ENCODE peak calls at places on chromosomes 1 and 21, in nine cellular contexts. Z is fibroblast of pulmonary artery, D is neuronal stem cell, F is heart left ventricle, G is stomach, R is upper lobe of left lung, N is pancreas, S is brain microvascular endothelial cell, J is psoas muscle. Q is an unnamed sample.

GRCh38 chr1:2533356-2533755 is 3.3 kb upstream of the HES5 start:
- DNase-seq in N (no peak), J (no peak), S (no peak), R (no peak), F (no peak), D (no peak), Z (no peak), G (no peak), Q (peak)

GRCh38 chr1:203275656-203276272 is 29.6 kb upstream of the BTG2 start:
- DNase-seq in F (no peak), Z (no peak), J (no peak), D (no peak), S (no peak), R (no peak), G (no peak), N (no peak), Q (no peak)

GRCh38 chr1:20485527-20486456 is at the start of gene CAMK2N1:
- DNase-seq in R (no peak), N (peak), F (peak), D (peak), Z (peak), S (no peak), J (peak), G (peak), Q (peak)

GRCh38 chr1:8652607-8653046 is 164.8 kb downstream of the RERE start:
- DNase-seq in S (no peak), R (no peak), Z (no peak), N (no peak), G (no peak), J (no peak), D (no peak), F (no peak), Q (no peak)

GRCh38 chr1:178451529-178451928 is 45.2 kb downstream of the CLEC20A start:
- DNase-seq in D (no peak), N (no peak), S (peak), Z (peak), G (no peak), J (no peak), R (no peak), F (no peak), Q (peak)

GRCh38 chr1:27539901-27540861 is 50.2 kb upstream of the WASF2 start:
- DNase-seq in J (peak), G (no peak), S (peak), Z (peak), D (no peak), F (peak), N (no peak), R (no peak), Q (peak)

GRCh38 chr1:168285971-168286628 is 5.4 kb downstream of the TBX19 start:
- DNase-seq in F (no peak), D (no peak), J (no peak), Z (no peak), R (no peak), G (no peak), N (no peak), S (no peak), Q (no peak)

GRCh38 chr1:2952371-2952770 is 68.9 kb upstream of the ACTRT2 start:
- DNase-seq in R (no peak), N (peak), G (no peak), S (no peak), F (no peak), Z (no peak), D (no peak), J (no peak), Q (no peak)

GRCh38 chr1:97017895-97018294 is 296.3 kb downstream of the PTBP2 start:
- DNase-seq in G (no peak), J (no peak), R (no peak), D (peak), N (no peak), Z (no peak), S (no peak), F (no peak), Q (no peak)

GRCh38 chr1:240091614-240092300 is at the start of gene FMN2:
- DNase-seq in J (no peak), D (peak), N (peak), G (no peak), S (peak), F (no peak), R (no peak), Z (no peak), Q (no peak)

GRCh38 chr1:236724521-236724920 is 38.2 kb downstream of the ACTN2 start:
- DNase-seq in N (no peak), G (no peak), R (no peak), J (no peak), Z (no peak), D (no peak), S (no peak), F (no peak), Q (no peak)

GRCh38 chr1:29381426-29381825 is 145.1 kb downstream of the PTPRU start:
- DNase-seq in N (no peak), S (no peak), J (no peak), R (no peak), F (no peak), D (no peak), Z (no peak), G (no peak), Q (no peak)

GRCh38 chr1:156893048-156893953 is at the start of gene PEAR1:
- DNase-seq in Z (peak), F (peak), G (no peak), D (no peak), N (no peak), J (peak), S (no peak), R (no peak), Q (no peak)

GRCh38 chr1:2311184-2312032 is 79.9 kb downstream of the MORN1 start:
- DNase-seq in J (peak), Z (peak), R (peak), F (no peak), G (peak), D (no peak), S (peak), N (no peak), Q (peak)

GRCh38 chr21:42195378-42196031 is 23.4 kb upstream of the ABCG1 start:
- DNase-seq in G (no peak), S (peak), Z (peak), N (no peak), R (peak), D (no peak), J (peak), F (peak), Q (no peak)

GRCh38 chr1:222644649-222645005 is 26.7 kb downstream of the MIA3 start:
- DNase-seq in D (no peak), R (no peak), J (no peak), G (no peak), S (no peak), N (no peak), F (no peak), Z (peak), Q (peak)

GRCh38 chr1:183922197-183922596 is 115.3 kb downstream of the COLGALT2 start:
- DNase-seq in F (no peak), Z (no peak), D (no peak), J (no peak), R (no peak), N (no peak), S (no peak), G (no peak), Q (no peak)

GRCh38 chr21:45937721-45938452 is 43.7 kb upstream of the COL6A1 start:
- DNase-seq in S (no peak), Z (no peak), G (no peak), N (no peak), F (no peak), J (no peak), R (no peak), D (no peak), Q (no peak)
- H3K4me3 ChIP-seq in S (no peak), Z (no peak), G (no peak), N (no peak), F (no peak), J (no peak), R (no peak), D (no peak), Q (no peak)

GRCh38 chr1:88990426-88990825 is 2.0 kb downstream of the KYAT3 start:
- DNase-seq in R (no peak), G (no peak), S (no peak), D (no peak), J (no peak), N (no peak), F (no peak), Z (no peak), Q (no peak)
- H3K4me3 ChIP-seq in R (no peak), G (peak), S (no peak), D (no peak), J (no peak), N (no peak), F (no peak), Z (peak), Q (peak)

DNA sequence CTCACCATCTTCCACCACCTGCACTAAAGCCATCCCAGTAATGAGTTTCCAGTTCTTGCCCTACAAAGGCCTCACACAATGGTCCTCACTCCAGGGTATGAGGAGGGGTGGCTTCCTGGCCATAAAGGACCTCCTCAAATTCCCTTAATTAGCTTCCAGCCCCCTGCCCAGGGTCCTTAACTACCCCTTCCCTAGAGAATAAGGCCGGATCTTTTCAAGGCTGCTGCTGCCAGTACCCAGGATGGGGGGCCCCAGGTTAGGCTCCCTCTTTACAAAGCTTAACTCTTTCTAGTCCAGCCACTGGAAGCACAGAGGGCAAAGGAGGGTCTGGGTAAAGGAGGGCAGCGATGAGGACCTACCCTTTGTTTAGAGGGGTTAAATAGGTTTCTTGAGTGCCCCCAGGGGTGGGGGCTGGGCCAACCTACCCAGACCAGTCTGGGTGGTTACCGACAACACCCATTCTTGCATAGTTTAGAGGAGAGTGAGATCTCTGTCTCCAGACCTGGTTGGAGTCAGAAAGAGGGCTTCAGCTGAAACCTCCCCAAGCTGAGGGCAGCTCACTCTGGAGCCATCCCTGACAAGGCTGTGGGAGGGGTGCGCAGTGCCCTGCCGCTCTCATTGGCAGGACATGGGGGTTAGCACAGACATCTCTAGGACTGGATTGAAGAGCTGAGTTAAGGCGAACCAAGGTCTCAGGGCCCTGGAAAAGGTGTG is 7.1 kb downstream of the BLACAT1 start:
- DNase-seq in N (no peak), Z (no peak), S (no peak), G (no peak), J (no peak), R (no peak), F (no peak), D (no peak), Q (peak)
- H3K4me3 ChIP-seq in N (peak), Z (peak), S (no peak), G (peak), J (no peak), R (no peak), F (no peak), D (peak), Q (peak)

GRCh38 chr1:15952317-15953258 is 23.3 kb downstream of the ZBTB17 start:
- DNase-seq in G (no peak), J (no peak), R (peak), S (peak), F (no peak), D (no peak), N (no peak), Z (peak), Q (peak)

GRCh38 chr1:15949453-15950245 is 26.3 kb downstream of the ZBTB17 start:
- DNase-seq in S (peak), Z (peak), R (peak), N (peak), D (no peak), J (peak), G (peak), F (peak), Q (no peak)

GRCh38 chr1:15951341-15952153 is 24.4 kb downstream of the ZBTB17 start:
- DNase-seq in R (no peak), G (no peak), S (no peak), D (no peak), N (no peak), J (no peak), F (no peak), Z (no peak), Q (no peak)

GRCh38 chr1:15950302-15950701 is 25.6 kb downstream of the ZBTB17 start:
- DNase-seq in Z (no peak), S (no peak), R (no peak), N (no peak), G (no peak), F (no peak), J (no peak), D (no peak), Q (no peak)

GRCh38 chr1:15950763-15951295 is 25.1 kb downstream of the ZBTB17 start:
- DNase-seq in G (no peak), N (no peak), R (no peak), D (no peak), Z (peak), J (peak), F (no peak), S (no peak), Q (no peak)
- H3K4me3 ChIP-seq in G (no peak), N (no peak), R (no peak), D (no peak), Z (no peak), J (no peak), F (no peak), S (no peak), Q (no peak)

DNA sequence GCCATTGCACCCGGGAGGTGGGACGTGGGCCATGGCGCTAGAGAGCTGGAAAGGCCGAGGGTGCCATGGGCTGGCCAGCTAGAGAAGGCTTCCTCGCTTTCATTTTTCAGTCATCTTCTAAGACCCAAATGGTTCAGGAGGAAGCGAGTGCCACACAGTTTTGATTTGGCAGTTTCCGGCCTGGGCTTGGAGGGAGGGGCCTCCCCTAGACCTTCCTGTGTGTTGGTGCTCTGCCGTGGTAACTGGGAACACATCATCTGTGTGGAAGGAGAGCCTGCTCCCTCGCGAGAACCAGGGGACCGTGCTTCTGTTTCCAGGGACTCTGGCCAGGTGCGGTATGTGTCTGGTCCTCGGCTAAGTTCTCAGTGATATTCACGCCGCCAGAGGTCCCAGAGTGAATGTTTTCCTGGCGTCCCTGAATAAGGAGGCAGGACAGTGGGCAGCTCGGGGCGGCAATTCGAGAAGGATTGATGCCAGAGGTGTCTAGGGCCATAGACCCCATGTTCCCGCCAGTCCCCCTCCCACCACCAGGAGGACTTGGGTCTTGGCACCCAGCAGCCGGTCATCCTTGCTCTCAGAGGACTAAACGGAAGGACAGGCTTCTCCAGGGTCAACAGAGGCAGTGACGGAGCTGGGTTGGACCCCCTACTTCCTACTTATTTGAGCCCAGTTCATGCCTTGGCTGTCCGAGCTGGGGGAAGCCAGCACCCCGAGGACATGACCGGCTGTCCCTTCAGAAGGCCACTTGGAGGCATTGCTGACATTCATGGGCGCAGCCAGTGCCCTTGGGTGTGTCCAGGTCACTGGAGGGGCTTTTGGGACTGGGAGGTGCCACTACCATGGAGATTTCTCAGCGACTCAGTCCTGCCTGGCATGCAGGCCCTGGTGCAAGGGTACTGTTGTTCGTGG is 2.7 kb upstream of the NPHP4 start:
- DNase-seq in G (no peak), F (peak), R (no peak), N (peak), S (no peak), D (no peak), Z (no peak), J (peak), Q (no peak)
- H3K4me3 ChIP-seq in G (peak), F (no peak), R (no peak), N (no peak), S (no peak), D (no peak), Z (no peak), J (no peak), Q (no peak)

GRCh38 chr1:11682799-11683198 is 1.9 kb upstream of the MAD2L2 start:
- DNase-seq in G (no peak), R (no peak), N (no peak), J (no peak), Z (no peak), S (no peak), D (no peak), F (no peak), Q (no peak)

GRCh38 chr1:11682287-11682771 is 1.4 kb upstream of the MAD2L2 start:
- DNase-seq in G (no peak), S (no peak), N (no peak), R (no peak), F (no peak), J (no peak), D (no peak), Z (no peak), Q (no peak)

GRCh38 chr1:11685210-11685752 is 4.3 kb upstream of the MAD2L2 start:
- DNase-seq in F (no peak), N (no peak), G (no peak), D (no peak), Z (no peak), J (no peak), R (no peak), S (no peak), Q (no peak)

GRCh38 chr1:11681071-11681771 is at the start of gene MAD2L2:
- DNase-seq in F (peak), D (peak), S (peak), G (peak), Z (peak), N (peak), R (peak), J (peak), Q (peak)

DNA sequence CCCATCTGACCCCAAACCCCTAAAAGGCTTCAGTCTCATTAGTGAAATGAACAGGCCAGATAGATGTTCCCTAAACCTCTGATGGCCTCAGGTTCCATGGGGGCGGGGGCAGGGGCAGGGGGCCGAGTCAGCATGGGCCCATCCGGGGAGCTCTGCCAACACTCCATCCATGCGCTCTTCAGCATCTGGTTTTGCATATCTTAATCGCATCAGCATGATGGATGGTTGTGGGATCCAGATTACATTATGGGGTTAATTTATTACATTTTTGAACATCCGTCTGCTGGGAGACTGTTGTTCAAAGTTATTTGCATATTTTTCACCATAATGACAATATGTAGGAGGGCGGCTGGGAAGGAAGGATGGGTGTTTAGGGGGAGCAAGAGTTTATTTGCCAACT is 3.1 kb upstream of the MAD2L2 start:
- DNase-seq in N (no peak), G (no peak), R (no peak), S (no peak), D (no peak), J (no peak), Z (no peak), F (no peak), Q (no peak)
- H3K4me3 ChIP-seq in N (no peak), G (no peak), R (no peak), S (no peak), D (no peak), J (no peak), Z (no peak), F (no peak), Q (no peak)

Q was measured in PC-9.